ENCODE peak calls at places on chromosomes 13 and 19, in nine cellular contexts. One of them, this sample, is unnamed.

GRCh38 chr19:6678690-6679109 is 8.7 kb upstream of the TNFSF14 start:
- DNase-seq in adrenal gland: no peak
- DNase-seq in RWPE1: no peak
- DNase-seq in dorsolateral prefrontal cortex: no peak
- DNase-seq in GM23338: no peak
- DNase-seq in left lung: no peak
- DNase-seq in colonic mucosa: no peak
- DNase-seq in foreskin keratinocyte: peak; percentile 62
- DNase-seq in ascending aorta: no peak
- DNase-seq in this sample: no peak

GRCh38 chr13:44425041-44425814 is 51.6 kb downstream of the SERP2 start:
- DNase-seq in adrenal gland: no peak
- DNase-seq in RWPE1: no peak
- DNase-seq in dorsolateral prefrontal cortex: no peak
- DNase-seq in GM23338: no peak
- DNase-seq in left lung: no peak
- DNase-seq in colonic mucosa: no peak
- DNase-seq in foreskin keratinocyte: no peak
- DNase-seq in ascending aorta: no peak
- DNase-seq in this sample: no peak

GRCh38 chr13:21012211-21012610 is 49.2 kb downstream of the LATS2 start:
- DNase-seq in adrenal gland: no peak
- DNase-seq in RWPE1: no peak
- DNase-seq in dorsolateral prefrontal cortex: no peak
- DNase-seq in GM23338: no peak
- DNase-seq in left lung: no peak
- DNase-seq in colonic mucosa: no peak
- DNase-seq in foreskin keratinocyte: no peak
- DNase-seq in ascending aorta: no peak
- DNase-seq in this sample: no peak

GRCh38 chr19:46309056-46309455 is 12.2 kb downstream of the HIF3A start:
- DNase-seq in adrenal gland: no peak
- DNase-seq in RWPE1: no peak
- DNase-seq in dorsolateral prefrontal cortex: no peak
- DNase-seq in GM23338: no peak
- DNase-seq in left lung: no peak
- DNase-seq in colonic mucosa: no peak
- DNase-seq in foreskin keratinocyte: no peak
- DNase-seq in ascending aorta: no peak
- DNase-seq in this sample: no peak

GRCh38 chr19:32543107-32543900 is 37.7 kb upstream of the PDCD5 start:
- DNase-seq in adrenal gland: no peak
- DNase-seq in RWPE1: peak; percentile 20
- DNase-seq in dorsolateral prefrontal cortex: no peak
- DNase-seq in GM23338: no peak
- DNase-seq in left lung: no peak
- DNase-seq in colonic mucosa: no peak
- DNase-seq in foreskin keratinocyte: peak; percentile 9
- DNase-seq in ascending aorta: no peak
- DNase-seq in this sample: no peak

GRCh38 chr13:50543767-50544166 is 299.7 kb downstream of the DLEU7 start:
- DNase-seq in adrenal gland: no peak
- DNase-seq in RWPE1: no peak
- DNase-seq in dorsolateral prefrontal cortex: no peak
- DNase-seq in GM23338: peak; percentile 36
- DNase-seq in left lung: no peak
- DNase-seq in colonic mucosa: no peak
- DNase-seq in foreskin keratinocyte: peak; percentile 13
- DNase-seq in ascending aorta: no peak
- DNase-seq in this sample: no peak

GRCh38 chr19:13043285-13043684 is 48.0 kb downstream of the NFIX start:
- DNase-seq in adrenal gland: no peak
- DNase-seq in RWPE1: no peak
- DNase-seq in dorsolateral prefrontal cortex: no peak
- DNase-seq in GM23338: no peak
- DNase-seq in left lung: no peak
- DNase-seq in colonic mucosa: no peak
- DNase-seq in foreskin keratinocyte: no peak
- DNase-seq in ascending aorta: no peak
- DNase-seq in this sample: no peak

GRCh38 chr13:72244788-72245187 is 377.8 kb upstream of the DACH1 start:
- DNase-seq in adrenal gland: no peak
- DNase-seq in RWPE1: no peak
- DNase-seq in dorsolateral prefrontal cortex: no peak
- DNase-seq in GM23338: no peak
- DNase-seq in left lung: no peak
- DNase-seq in colonic mucosa: no peak
- DNase-seq in foreskin keratinocyte: no peak
- DNase-seq in ascending aorta: no peak
- DNase-seq in this sample: no peak

GRCh38 chr13:113754242-113754641 is 4.8 kb upstream of the TMEM255B start:
- DNase-seq in adrenal gland: no peak
- DNase-seq in RWPE1: no peak
- DNase-seq in dorsolateral prefrontal cortex: no peak
- DNase-seq in GM23338: no peak
- DNase-seq in left lung: no peak
- DNase-seq in colonic mucosa: no peak
- DNase-seq in foreskin keratinocyte: no peak
- DNase-seq in ascending aorta: no peak
- DNase-seq in this sample: no peak

GRCh38 chr13:77459616-77460015 is 75.9 kb upstream of the SCEL start:
- DNase-seq in adrenal gland: no peak
- DNase-seq in RWPE1: no peak
- DNase-seq in dorsolateral prefrontal cortex: no peak
- DNase-seq in GM23338: no peak
- DNase-seq in left lung: no peak
- DNase-seq in colonic mucosa: no peak
- DNase-seq in foreskin keratinocyte: no peak
- DNase-seq in ascending aorta: no peak
- DNase-seq in this sample: no peak

GRCh38 chr13:102039264-102039663 is 362.6 kb downstream of the FGF14 start:
- DNase-seq in adrenal gland: no peak
- DNase-seq in RWPE1: no peak
- DNase-seq in dorsolateral prefrontal cortex: no peak
- DNase-seq in GM23338: no peak
- DNase-seq in left lung: no peak
- DNase-seq in colonic mucosa: no peak
- DNase-seq in foreskin keratinocyte: no peak
- DNase-seq in ascending aorta: no peak
- DNase-seq in this sample: no peak

GRCh38 chr13:32142956-32143375 is 111.4 kb downstream of the FRY start:
- DNase-seq in adrenal gland: no peak
- DNase-seq in RWPE1: no peak
- DNase-seq in dorsolateral prefrontal cortex: no peak
- DNase-seq in GM23338: peak; percentile 82
- DNase-seq in left lung: no peak
- DNase-seq in colonic mucosa: no peak
- DNase-seq in foreskin keratinocyte: no peak
- DNase-seq in ascending aorta: no peak
- DNase-seq in this sample: no peak

GRCh38 chr19:1410789-1411188 is 3.4 kb downstream of the DAZAP1 start:
- DNase-seq in adrenal gland: no peak
- DNase-seq in RWPE1: no peak
- DNase-seq in dorsolateral prefrontal cortex: no peak
- DNase-seq in GM23338: no peak
- DNase-seq in left lung: peak; percentile 27
- DNase-seq in colonic mucosa: no peak
- DNase-seq in foreskin keratinocyte: no peak
- DNase-seq in ascending aorta: no peak
- DNase-seq in this sample: no peak

GRCh38 chr19:1407662-1408299 is 395 bp downstream of the DAZAP1 start:
- DNase-seq in adrenal gland: no peak
- DNase-seq in RWPE1: no peak
- DNase-seq in dorsolateral prefrontal cortex: no peak
- DNase-seq in GM23338: no peak
- DNase-seq in left lung: no peak
- DNase-seq in colonic mucosa: peak; percentile 42
- DNase-seq in foreskin keratinocyte: no peak
- DNase-seq in ascending aorta: no peak
- DNase-seq in this sample: peak; percentile 71

GRCh38 chr19:1410136-1410786 is 2.9 kb downstream of the DAZAP1 start:
- DNase-seq in adrenal gland: peak; percentile 58
- DNase-seq in RWPE1: no peak
- DNase-seq in dorsolateral prefrontal cortex: no peak
- DNase-seq in GM23338: no peak
- DNase-seq in left lung: no peak
- DNase-seq in colonic mucosa: no peak
- DNase-seq in foreskin keratinocyte: no peak
- DNase-seq in ascending aorta: no peak
- DNase-seq in this sample: no peak

GRCh38 chr19:1408300-1409203 is 1.2 kb downstream of the DAZAP1 start:
- DNase-seq in adrenal gland: peak; percentile 60
- DNase-seq in RWPE1: no peak
- DNase-seq in dorsolateral prefrontal cortex: no peak
- DNase-seq in GM23338: peak; percentile 59
- DNase-seq in left lung: peak; percentile 71
- DNase-seq in colonic mucosa: peak; percentile 50
- DNase-seq in foreskin keratinocyte: no peak
- DNase-seq in ascending aorta: no peak
- DNase-seq in this sample: no peak

GRCh38 chr19:1409204-1410005 is 2.0 kb downstream of the DAZAP1 start:
- DNase-seq in adrenal gland: no peak
- DNase-seq in RWPE1: no peak
- DNase-seq in dorsolateral prefrontal cortex: no peak
- DNase-seq in GM23338: no peak
- DNase-seq in left lung: no peak
- DNase-seq in colonic mucosa: no peak
- DNase-seq in foreskin keratinocyte: no peak
- DNase-seq in ascending aorta: no peak
- DNase-seq in this sample: no peak
- H3K27ac ChIP-seq in adrenal gland: peak overlapping the region; percentile 94
- H3K27ac ChIP-seq in RWPE1: peak overlapping the region; percentile 96
- H3K27ac ChIP-seq in dorsolateral prefrontal cortex: no peak overlapping the region
- H3K27ac ChIP-seq in GM23338: peak overlapping the region; percentile 59
- H3K27ac ChIP-seq in left lung: peak overlapping the region; percentile 94
- H3K27ac ChIP-seq in colonic mucosa: peak overlapping the region; percentile 89
- H3K27ac ChIP-seq in foreskin keratinocyte: peak overlapping the region; percentile 87
- H3K27ac ChIP-seq in ascending aorta: peak overlapping the region; percentile 96
- H3K27ac ChIP-seq in this sample: peak overlapping the region; percentile 79

GRCh38 chr19:18502236-18502632 is 19.6 kb downstream of the ELL start:
- DNase-seq in adrenal gland: no peak
- DNase-seq in RWPE1: no peak
- DNase-seq in dorsolateral prefrontal cortex: no peak
- DNase-seq in GM23338: no peak
- DNase-seq in left lung: no peak
- DNase-seq in colonic mucosa: no peak
- DNase-seq in foreskin keratinocyte: no peak
- DNase-seq in ascending aorta: no peak
- DNase-seq in this sample: no peak

GRCh38 chr19:18501832-18502231 is 20.0 kb downstream of the ELL start:
- DNase-seq in adrenal gland: no peak
- DNase-seq in RWPE1: no peak
- DNase-seq in dorsolateral prefrontal cortex: no peak
- DNase-seq in GM23338: no peak
- DNase-seq in left lung: no peak
- DNase-seq in colonic mucosa: no peak
- DNase-seq in foreskin keratinocyte: no peak
- DNase-seq in ascending aorta: no peak
- DNase-seq in this sample: peak; percentile 81

GRCh38 chr19:18501351-18501750 is 20.5 kb downstream of the ELL start:
- DNase-seq in adrenal gland: no peak
- DNase-seq in RWPE1: no peak
- DNase-seq in dorsolateral prefrontal cortex: no peak
- DNase-seq in GM23338: no peak
- DNase-seq in left lung: no peak
- DNase-seq in colonic mucosa: no peak
- DNase-seq in foreskin keratinocyte: no peak
- DNase-seq in ascending aorta: no peak
- DNase-seq in this sample: no peak

GRCh38 chr19:18500376-18500775 is 21.5 kb downstream of the ELL start:
- DNase-seq in adrenal gland: no peak
- DNase-seq in RWPE1: no peak
- DNase-seq in dorsolateral prefrontal cortex: no peak
- DNase-seq in GM23338: no peak
- DNase-seq in left lung: no peak
- DNase-seq in colonic mucosa: no peak
- DNase-seq in foreskin keratinocyte: no peak
- DNase-seq in ascending aorta: no peak
- DNase-seq in this sample: no peak

GRCh38 chr19:18500820-18501219 is 21.1 kb downstream of the ELL start:
- DNase-seq in adrenal gland: no peak
- DNase-seq in RWPE1: no peak
- DNase-seq in dorsolateral prefrontal cortex: no peak
- DNase-seq in GM23338: no peak
- DNase-seq in left lung: no peak
- DNase-seq in colonic mucosa: no peak
- DNase-seq in foreskin keratinocyte: no peak
- DNase-seq in ascending aorta: no peak
- DNase-seq in this sample: peak; percentile 92
- H3K27ac ChIP-seq in adrenal gland: peak overlapping the region; percentile 32
- H3K27ac ChIP-seq in RWPE1: peak overlapping the region; percentile 60
- H3K27ac ChIP-seq in dorsolateral prefrontal cortex: no peak overlapping the region
- H3K27ac ChIP-seq in GM23338: no peak overlapping the region
- H3K27ac ChIP-seq in left lung: peak overlapping the region; percentile 95
- H3K27ac ChIP-seq in colonic mucosa: no peak overlapping the region
- H3K27ac ChIP-seq in foreskin keratinocyte: no peak overlapping the region
- H3K27ac ChIP-seq in ascending aorta: peak overlapping the region; percentile 81
- H3K27ac ChIP-seq in this sample: peak overlapping the region; percentile 77

GRCh38 chr13:99956473-99957349 is 14.9 kb downstream of the ZIC5 start:
- DNase-seq in adrenal gland: no peak
- DNase-seq in RWPE1: no peak
- DNase-seq in dorsolateral prefrontal cortex: no peak
- DNase-seq in GM23338: peak; percentile 60
- DNase-seq in left lung: no peak
- DNase-seq in colonic mucosa: no peak
- DNase-seq in foreskin keratinocyte: no peak
- DNase-seq in ascending aorta: no peak
- DNase-seq in this sample: no peak
- H3K27ac ChIP-seq in adrenal gland: no peak overlapping the region
- H3K27ac ChIP-seq in RWPE1: no peak overlapping the region
- H3K27ac ChIP-seq in dorsolateral prefrontal cortex: peak overlapping the region; percentile 14
- H3K27ac ChIP-seq in GM23338: no peak overlapping the region
- H3K27ac ChIP-seq in left lung: no peak overlapping the region
- H3K27ac ChIP-seq in colonic mucosa: no peak overlapping the region
- H3K27ac ChIP-seq in foreskin keratinocyte: no peak overlapping the region
- H3K27ac ChIP-seq in ascending aorta: no peak overlapping the region
- H3K27ac ChIP-seq in this sample: no peak overlapping the region

GRCh38 chr13:70484931-70485330 is 376.7 kb upstream of the KLHL1 start:
- DNase-seq in adrenal gland: no peak
- DNase-seq in RWPE1: no peak
- DNase-seq in dorsolateral prefrontal cortex: no peak
- DNase-seq in GM23338: no peak
- DNase-seq in left lung: no peak
- DNase-seq in colonic mucosa: no peak
- DNase-seq in foreskin keratinocyte: no peak
- DNase-seq in ascending aorta: no peak
- DNase-seq in this sample: no peak

DNA sequence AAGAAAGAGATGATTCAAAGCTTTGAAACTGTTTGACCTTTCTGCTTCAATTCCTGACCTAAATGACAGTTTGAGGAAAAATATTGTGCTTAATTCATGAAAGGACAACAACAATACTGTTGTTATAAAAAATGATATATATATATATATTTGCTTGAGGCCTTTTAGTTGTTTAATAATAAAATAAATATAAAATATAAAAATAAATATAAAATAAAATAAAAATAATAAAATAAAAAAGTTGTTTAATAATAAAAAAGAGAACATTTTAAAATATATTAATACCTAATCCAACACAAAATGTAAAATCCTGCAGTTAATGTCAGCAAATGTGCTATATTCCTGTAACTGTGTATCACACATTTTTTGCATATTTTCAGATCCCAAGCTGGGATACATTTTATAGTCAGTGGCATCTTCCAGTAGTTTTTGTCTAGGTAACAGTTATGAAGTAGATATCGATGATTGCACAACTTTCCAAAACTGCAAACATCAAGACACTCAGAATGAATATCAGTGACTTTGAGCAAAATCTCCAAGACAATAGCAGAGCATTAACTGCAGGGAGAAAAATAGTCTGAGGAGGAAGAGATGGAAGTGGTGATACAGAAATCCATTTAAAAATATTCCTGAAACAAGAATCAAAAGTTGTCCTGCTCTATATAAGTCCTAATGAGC is 375.5 kb upstream of the KLHL1 start:
- DNase-seq in adrenal gland: no peak
- DNase-seq in RWPE1: no peak
- DNase-seq in dorsolateral prefrontal cortex: no peak
- DNase-seq in GM23338: no peak
- DNase-seq in left lung: no peak
- DNase-seq in colonic mucosa: no peak
- DNase-seq in foreskin keratinocyte: no peak
- DNase-seq in ascending aorta: no peak
- DNase-seq in this sample: no peak
- H3K27ac ChIP-seq in adrenal gland: no peak overlapping the region
- H3K27ac ChIP-seq in RWPE1: no peak overlapping the region
- H3K27ac ChIP-seq in dorsolateral prefrontal cortex: no peak overlapping the region
- H3K27ac ChIP-seq in GM23338: no peak overlapping the region
- H3K27ac ChIP-seq in left lung: no peak overlapping the region
- H3K27ac ChIP-seq in colonic mucosa: no peak overlapping the region
- H3K27ac ChIP-seq in foreskin keratinocyte: no peak overlapping the region
- H3K27ac ChIP-seq in ascending aorta: no peak overlapping the region
- H3K27ac ChIP-seq in this sample: no peak overlapping the region

This sample was measured in right lobe of liver.